ENCODE peak calls at places on chromosomes 6 and 20, in four cellular contexts. S, E, X and L are unnamed samples.

GRCh38 chr6:100176321-100176950 is 182.4 kb upstream of the MCHR2 start:
- DNase-seq in S (no peak), E (peak), X (peak), L (no peak)

GRCh38 chr6:7006536-7007191 is 101.1 kb upstream of the RREB1 start:
- DNase-seq in S (no peak), E (no peak), X (no peak), L (no peak)

GRCh38 chr20:62208805-62209755 is 11.0 kb downstream of the HRH3 start:
- DNase-seq in S (no peak), E (no peak), X (peak), L (peak)

GRCh38 chr6:1580585-1580984 is 29.1 kb upstream of the FOXC1 start:
- DNase-seq in S (no peak), E (no peak), X (no peak), L (no peak)

GRCh38 chr6:24931296-24931695 is 4.5 kb downstream of the RIPOR2 start:
- DNase-seq in S (no peak), E (no peak), X (peak), L (no peak)

GRCh38 chr20:47468290-47469050 is 33.2 kb upstream of the NCOA3 start:
- DNase-seq in S (no peak), E (no peak), X (no peak), L (no peak)

GRCh38 chr6:38213275-38213674 is 393.7 kb downstream of the ZFAND3 start:
- DNase-seq in S (no peak), E (no peak), X (no peak), L (no peak)

GRCh38 chr6:88339816-88340215 is 173.7 kb upstream of the CNR1 start:
- DNase-seq in S (no peak), E (no peak), X (no peak), L (no peak)

GRCh38 chr6:122376246-122376645 is 23.2 kb upstream of the HSF2 start:
- DNase-seq in S (no peak), E (no peak), X (no peak), L (no peak)

GRCh38 chr6:122374307-122374706 is 25.1 kb upstream of the HSF2 start:
- DNase-seq in S (no peak), E (no peak), X (no peak), L (no peak)

DNA sequence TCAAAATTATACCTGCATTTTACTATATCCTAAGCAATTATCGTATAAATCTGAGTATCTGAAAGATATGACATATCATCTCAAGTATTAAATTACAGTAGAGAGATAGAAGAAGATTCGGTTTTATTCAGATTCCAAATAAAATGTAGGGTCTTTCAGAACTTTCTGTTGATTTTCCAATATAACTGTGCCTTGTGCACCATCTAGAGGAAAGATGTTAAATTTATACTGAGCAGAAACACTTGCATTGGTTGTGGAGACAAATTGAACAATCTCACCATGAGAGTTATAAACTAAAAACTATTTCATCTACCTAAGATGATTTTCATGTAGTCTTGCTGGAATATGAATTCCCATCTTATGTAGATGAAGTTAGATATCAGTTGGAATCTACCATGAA is 26.8 kb upstream of the HSF2 start:
- DNase-seq in S (no peak), E (no peak), X (no peak), L (no peak)
- TF ChIP-seq CTCF in S (no peak), E (peak), X (peak), L (peak)

GRCh38 chr20:52747736-52748135 is 224.4 kb upstream of the TSHZ2 start:
- DNase-seq in S (no peak), E (no peak), X (peak), L (peak)
- TF ChIP-seq CTCF in S (no peak), E (no peak), X (peak), L (peak)

GRCh38 chr6:43771210-43771857 is 1.3 kb downstream of the VEGFA start:
- DNase-seq in S (peak), E (no peak), X (peak), L (peak)

GRCh38 chr6:43773050-43773956 is 3.3 kb downstream of the VEGFA start:
- DNase-seq in S (peak), E (no peak), X (peak), L (peak)

GRCh38 chr6:43773981-43774775 is 4.2 kb downstream of the VEGFA start:
- DNase-seq in S (no peak), E (no peak), X (no peak), L (no peak)

GRCh38 chr6:43771858-43772570 is 2.0 kb downstream of the VEGFA start:
- DNase-seq in S (no peak), E (peak), X (peak), L (peak)

GRCh38 chr6:43772571-43773049 is 2.6 kb downstream of the VEGFA start:
- DNase-seq in S (no peak), E (no peak), X (peak), L (peak)
- TF ChIP-seq CTCF in S (no peak), E (no peak), X (peak), L (no peak)

GRCh38 chr6:143941852-143942627 is 66.0 kb downstream of the PLAGL1 start:
- DNase-seq in S (peak), E (peak), X (peak), L (peak)
- TF ChIP-seq CTCF in S (peak), E (peak), X (peak), L (peak)

DNA sequence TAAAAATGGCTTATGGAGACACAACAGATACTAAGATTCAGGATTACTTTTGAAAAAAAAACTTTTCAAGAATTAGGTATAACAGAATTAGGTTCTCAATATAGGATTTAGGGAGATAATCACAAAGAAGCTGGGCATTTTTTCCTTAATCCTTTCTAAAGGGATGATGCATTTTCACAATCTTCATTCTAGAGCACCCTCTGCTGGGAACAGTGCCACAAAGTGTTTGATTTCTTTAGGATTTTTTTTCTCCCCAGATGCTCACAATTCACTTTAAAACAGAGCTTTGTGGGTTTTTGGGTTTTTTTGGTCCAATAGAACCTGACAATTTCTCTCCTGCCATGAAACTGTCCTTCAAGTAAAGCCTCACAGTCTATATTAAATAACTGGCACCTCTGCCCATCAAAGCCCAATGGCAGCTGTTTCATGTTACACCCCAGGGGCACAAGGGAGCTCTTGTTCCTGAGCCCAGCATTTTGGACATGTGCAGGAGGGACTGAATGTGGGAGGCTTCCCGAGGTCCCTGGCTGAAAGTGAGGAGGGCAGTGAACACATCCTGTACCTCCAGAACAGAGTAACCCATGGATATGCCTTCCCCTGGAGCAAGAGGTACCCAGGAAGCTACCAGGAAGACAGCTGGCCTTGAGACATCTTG is 39.7 kb downstream of the PREP start:
- DNase-seq in S (no peak), E (no peak), X (peak), L (no peak)
- TF ChIP-seq CTCF in S (no peak), E (peak), X (peak), L (no peak)

GRCh38 chr6:11414564-11414963 is 123.0 kb upstream of the TMEM170B start:
- DNase-seq in S (no peak), E (no peak), X (no peak), L (no peak)

GRCh38 chr6:11412616-11413015 is 124.9 kb upstream of the TMEM170B start:
- DNase-seq in S (no peak), E (no peak), X (no peak), L (no peak)

GRCh38 chr6:11413728-11414127 is 123.8 kb upstream of the TMEM170B start:
- DNase-seq in S (no peak), E (no peak), X (no peak), L (no peak)

GRCh38 chr6:11412011-11412424 is 125.5 kb upstream of the TMEM170B start:
- DNase-seq in S (no peak), E (no peak), X (peak), L (no peak)

DNA sequence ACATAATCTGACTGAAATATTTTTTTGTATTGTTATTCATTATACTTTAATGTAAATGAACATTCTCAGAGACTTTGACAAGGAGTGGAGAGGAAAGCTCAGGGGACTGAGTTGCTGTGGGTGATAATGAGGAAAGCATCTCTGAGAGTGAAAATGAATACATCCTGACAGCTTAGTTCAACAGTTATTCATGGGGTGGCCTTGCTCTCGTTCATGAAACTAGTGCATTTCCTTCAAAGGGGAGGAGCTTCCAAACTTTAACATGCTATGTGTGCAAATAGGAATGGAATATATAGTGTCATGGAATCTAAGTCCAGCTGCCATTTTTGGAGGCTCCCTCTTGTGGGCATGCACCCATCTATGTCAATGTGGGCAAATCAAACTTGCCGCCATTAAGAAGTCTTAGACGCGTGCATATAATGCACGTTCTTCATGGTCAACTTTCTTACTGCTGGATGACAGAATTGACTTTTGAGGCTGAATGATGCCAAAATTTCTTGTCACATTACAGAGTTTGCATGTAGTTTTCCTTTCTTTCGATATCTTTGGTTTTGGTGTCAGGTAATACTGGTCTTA is 124.3 kb upstream of the TMEM170B start:
- DNase-seq in S (no peak), E (no peak), X (no peak), L (no peak)
- TF ChIP-seq CTCF in S (no peak), E (no peak), X (peak), L (no peak)

DNA sequence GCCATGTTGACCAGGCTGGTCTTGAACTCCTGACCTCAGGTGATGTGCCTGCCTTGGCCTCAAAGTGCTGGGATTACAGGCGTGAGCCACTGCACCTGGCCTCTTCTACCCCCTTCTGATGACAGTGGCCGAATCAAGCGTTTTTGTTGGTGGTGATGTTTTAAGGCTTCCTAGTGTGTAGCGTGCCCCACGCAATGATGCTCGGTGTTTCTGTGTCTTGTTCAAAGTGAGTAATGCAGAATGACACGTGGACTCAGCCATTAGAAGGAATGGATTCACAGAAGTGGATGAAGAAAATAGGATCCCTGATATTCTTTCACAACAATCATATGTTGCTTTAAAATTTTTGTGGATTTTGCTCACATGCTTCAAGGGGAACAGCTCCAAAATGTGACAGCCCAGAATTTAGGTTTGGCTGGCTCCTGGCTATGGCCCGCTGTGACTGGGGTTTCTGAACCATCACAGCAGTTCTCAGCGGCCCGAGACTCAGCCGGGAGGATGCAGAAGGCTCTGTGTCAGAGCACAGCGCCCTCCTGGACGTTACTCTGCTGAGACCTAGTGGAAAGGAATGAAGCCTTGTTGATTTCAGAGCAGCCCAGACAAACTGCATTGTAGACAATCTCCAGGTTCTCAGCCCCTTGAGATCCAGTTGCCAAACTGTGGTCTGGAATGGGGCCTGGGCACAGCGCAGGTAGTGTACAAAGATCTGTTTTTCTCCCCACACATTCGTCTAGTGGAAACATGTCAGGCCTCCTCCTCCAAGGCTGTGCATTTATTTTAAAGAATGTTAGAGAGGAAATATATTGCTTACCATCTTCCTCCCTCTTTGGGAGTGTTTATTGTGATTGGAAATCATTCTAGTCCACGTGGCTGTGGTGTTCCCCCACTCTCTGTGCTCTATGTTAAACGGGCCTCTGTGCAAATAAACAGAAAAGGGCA is 57.5 kb upstream of the TIAM2 start:
- DNase-seq in S (no peak), E (no peak), X (peak), L (peak)
- TF ChIP-seq CTCF in S (no peak), E (no peak), X (no peak), L (no peak)